ENCODE peak calls at places on chromosomes 7 and 10, in four cellular contexts. One of them, this sample, is unnamed.

GRCh38 chr7:89339748-89340147 is 544.2 kb upstream of the TEX47 start:
- DNase-seq in cardiac fibroblast: no peak
- DNase-seq in CD8-positive, alpha-beta memory T cell: no peak
- DNase-seq in tibial artery: no peak
- DNase-seq in this sample: no peak

GRCh38 chr10:117884088-117884487 is 162.7 kb downstream of the RAB11FIP2 start:
- DNase-seq in cardiac fibroblast: no peak
- DNase-seq in CD8-positive, alpha-beta memory T cell: no peak
- DNase-seq in tibial artery: no peak
- DNase-seq in this sample: no peak

GRCh38 chr7:18356195-18356645 is 139.3 kb upstream of the HDAC9 start:
- DNase-seq in cardiac fibroblast: peak
- DNase-seq in CD8-positive, alpha-beta memory T cell: peak
- DNase-seq in tibial artery: no peak
- DNase-seq in this sample: peak

GRCh38 chr7:132065193-132065972 is 509.0 kb upstream of the PODXL start:
- DNase-seq in cardiac fibroblast: peak
- DNase-seq in CD8-positive, alpha-beta memory T cell: no peak
- DNase-seq in tibial artery: peak
- DNase-seq in this sample: no peak

GRCh38 chr10:97543025-97543546 is 29.5 kb upstream of the ANKRD2 start:
- DNase-seq in cardiac fibroblast: peak
- DNase-seq in CD8-positive, alpha-beta memory T cell: no peak
- DNase-seq in tibial artery: peak
- DNase-seq in this sample: no peak

GRCh38 chr7:158563911-158564647 is 23.5 kb downstream of the PTPRN2 start:
- DNase-seq in cardiac fibroblast: no peak
- DNase-seq in CD8-positive, alpha-beta memory T cell: no peak
- DNase-seq in tibial artery: no peak
- DNase-seq in this sample: no peak

GRCh38 chr10:52539463-52539862 is 225.4 kb downstream of the DKK1 start:
- DNase-seq in cardiac fibroblast: peak
- DNase-seq in CD8-positive, alpha-beta memory T cell: no peak
- DNase-seq in tibial artery: no peak
- DNase-seq in this sample: no peak

GRCh38 chr10:103513383-103514060 is 20.0 kb downstream of the NEURL1 start:
- DNase-seq in cardiac fibroblast: no peak
- DNase-seq in CD8-positive, alpha-beta memory T cell: no peak
- DNase-seq in tibial artery: no peak
- DNase-seq in this sample: no peak

GRCh38 chr7:108448777-108449576 is 7.3 kb downstream of the NRCAM start:
- DNase-seq in cardiac fibroblast: no peak
- DNase-seq in CD8-positive, alpha-beta memory T cell: no peak
- DNase-seq in tibial artery: no peak
- DNase-seq in this sample: no peak

GRCh38 chr10:6072215-6072941 is 10.2 kb upstream of the IL2RA start:
- DNase-seq in cardiac fibroblast: no peak
- DNase-seq in CD8-positive, alpha-beta memory T cell: no peak
- DNase-seq in tibial artery: no peak
- DNase-seq in this sample: no peak

GRCh38 chr7:157523371-157523765 is 186.6 kb downstream of the DNAJB6 start:
- DNase-seq in cardiac fibroblast: no peak
- DNase-seq in CD8-positive, alpha-beta memory T cell: no peak
- DNase-seq in tibial artery: no peak
- DNase-seq in this sample: no peak

GRCh38 chr10:79223001-79223345 is 124.3 kb upstream of the PPIF start:
- DNase-seq in cardiac fibroblast: no peak
- DNase-seq in CD8-positive, alpha-beta memory T cell: no peak
- DNase-seq in tibial artery: no peak
- DNase-seq in this sample: no peak

GRCh38 chr10:132524443-132525285 is 12.9 kb upstream of the INPP5A start:
- DNase-seq in cardiac fibroblast: no peak
- DNase-seq in CD8-positive, alpha-beta memory T cell: no peak
- DNase-seq in tibial artery: peak
- DNase-seq in this sample: no peak

GRCh38 chr7:71507665-71508064 is 375.7 kb downstream of the GALNT17 start:
- DNase-seq in cardiac fibroblast: no peak
- DNase-seq in CD8-positive, alpha-beta memory T cell: no peak
- DNase-seq in tibial artery: no peak
- DNase-seq in this sample: no peak

GRCh38 chr10:102632394-102633062 is 11.8 kb upstream of the TRIM8 start:
- DNase-seq in cardiac fibroblast: no peak
- DNase-seq in CD8-positive, alpha-beta memory T cell: no peak
- DNase-seq in tibial artery: no peak
- DNase-seq in this sample: no peak

GRCh38 chr10:51087114-51087513 is 12.8 kb downstream of the PRKG1 start:
- DNase-seq in cardiac fibroblast: no peak
- DNase-seq in CD8-positive, alpha-beta memory T cell: no peak
- DNase-seq in tibial artery: no peak
- DNase-seq in this sample: no peak

GRCh38 chr7:17090751-17091150 is 207.7 kb upstream of the AHR start:
- DNase-seq in cardiac fibroblast: peak
- DNase-seq in CD8-positive, alpha-beta memory T cell: no peak
- DNase-seq in tibial artery: no peak
- DNase-seq in this sample: no peak

GRCh38 chr10:3656214-3656613 is 128.8 kb downstream of the KLF6 start:
- DNase-seq in cardiac fibroblast: no peak
- DNase-seq in CD8-positive, alpha-beta memory T cell: no peak
- DNase-seq in tibial artery: no peak
- DNase-seq in this sample: no peak

GRCh38 chr10:6239213-6239991 is 36.7 kb downstream of the PFKFB3 start:
- DNase-seq in cardiac fibroblast: peak
- DNase-seq in CD8-positive, alpha-beta memory T cell: no peak
- DNase-seq in tibial artery: no peak
- DNase-seq in this sample: peak

GRCh38 chr10:71431945-71432905 is 35.5 kb downstream of the CDH23 start:
- DNase-seq in cardiac fibroblast: no peak
- DNase-seq in CD8-positive, alpha-beta memory T cell: no peak
- DNase-seq in tibial artery: no peak
- DNase-seq in this sample: no peak

GRCh38 chr7:94160719-94161435 is 156.7 kb upstream of the BET1 start:
- DNase-seq in cardiac fibroblast: no peak
- DNase-seq in CD8-positive, alpha-beta memory T cell: no peak
- DNase-seq in tibial artery: no peak
- DNase-seq in this sample: no peak

GRCh38 chr7:17815318-17815717 is 125.0 kb downstream of the SNX13 start:
- DNase-seq in cardiac fibroblast: no peak
- DNase-seq in CD8-positive, alpha-beta memory T cell: no peak
- DNase-seq in tibial artery: no peak
- DNase-seq in this sample: no peak

GRCh38 chr10:19107406-19107805 is 58.8 kb downstream of the MALRD1 start:
- DNase-seq in cardiac fibroblast: no peak
- DNase-seq in CD8-positive, alpha-beta memory T cell: no peak
- DNase-seq in tibial artery: no peak
- DNase-seq in this sample: no peak

GRCh38 chr10:62626096-62626495 is 178.4 kb upstream of the ADO start:
- DNase-seq in cardiac fibroblast: no peak
- DNase-seq in CD8-positive, alpha-beta memory T cell: no peak
- DNase-seq in tibial artery: no peak
- DNase-seq in this sample: no peak
- H3K4me3 ChIP-seq in cardiac fibroblast: no peak
- H3K4me3 ChIP-seq in CD8-positive, alpha-beta memory T cell: no peak
- H3K4me3 ChIP-seq in tibial artery: no peak
- H3K4me3 ChIP-seq in this sample: no peak

GRCh38 chr10:114042895-114043531 is 653 bp upstream of the ADRB1 start:
- DNase-seq in cardiac fibroblast: peak
- DNase-seq in CD8-positive, alpha-beta memory T cell: peak
- DNase-seq in tibial artery: no peak
- DNase-seq in this sample: peak

GRCh38 chr10:114045071-114045737 is 1.5 kb downstream of the ADRB1 start:
- DNase-seq in cardiac fibroblast: no peak
- DNase-seq in CD8-positive, alpha-beta memory T cell: peak
- DNase-seq in tibial artery: no peak
- DNase-seq in this sample: no peak

GRCh38 chr10:114044251-114045070 is 795 bp downstream of the ADRB1 start:
- DNase-seq in cardiac fibroblast: no peak
- DNase-seq in CD8-positive, alpha-beta memory T cell: peak
- DNase-seq in tibial artery: no peak
- DNase-seq in this sample: no peak

GRCh38 chr10:114045738-114046458 is 2.2 kb downstream of the ADRB1 start:
- DNase-seq in cardiac fibroblast: no peak
- DNase-seq in CD8-positive, alpha-beta memory T cell: no peak
- DNase-seq in tibial artery: no peak
- DNase-seq in this sample: no peak

GRCh38 chr10:114043532-114044250 is at the start of gene ADRB1:
- DNase-seq in cardiac fibroblast: peak
- DNase-seq in CD8-positive, alpha-beta memory T cell: peak
- DNase-seq in tibial artery: peak
- DNase-seq in this sample: peak
- H3K4me3 ChIP-seq in cardiac fibroblast: peak
- H3K4me3 ChIP-seq in CD8-positive, alpha-beta memory T cell: no peak
- H3K4me3 ChIP-seq in tibial artery: peak
- H3K4me3 ChIP-seq in this sample: peak

DNA sequence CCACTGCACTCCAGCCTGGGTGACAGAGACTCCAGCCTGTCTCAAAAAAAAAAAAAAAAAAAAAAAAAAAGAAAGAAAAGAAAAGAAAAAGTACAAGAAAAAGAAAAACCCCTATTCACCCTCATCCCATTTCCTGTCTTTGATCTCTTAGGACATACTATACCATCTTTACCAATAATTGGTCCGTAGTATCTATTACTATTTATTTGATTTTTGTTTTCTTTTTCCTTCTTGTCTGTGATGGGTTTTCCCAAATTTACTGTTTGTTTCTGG is 41.6 kb downstream of the PDIA4 start:
- DNase-seq in cardiac fibroblast: no peak
- DNase-seq in CD8-positive, alpha-beta memory T cell: no peak
- DNase-seq in tibial artery: no peak
- DNase-seq in this sample: no peak
- H3K4me3 ChIP-seq in cardiac fibroblast: no peak
- H3K4me3 ChIP-seq in CD8-positive, alpha-beta memory T cell: peak
- H3K4me3 ChIP-seq in tibial artery: peak
- H3K4me3 ChIP-seq in this sample: peak

GRCh38 chr10:31072453-31072852 is 40.8 kb upstream of the ZNF438 start:
- DNase-seq in cardiac fibroblast: peak
- DNase-seq in CD8-positive, alpha-beta memory T cell: no peak
- DNase-seq in tibial artery: no peak
- DNase-seq in this sample: no peak
- H3K4me3 ChIP-seq in cardiac fibroblast: no peak
- H3K4me3 ChIP-seq in CD8-positive, alpha-beta memory T cell: no peak
- H3K4me3 ChIP-seq in tibial artery: no peak
- H3K4me3 ChIP-seq in this sample: no peak